ENCODE peak calls at places on chromosomes 7 and 10, in eight cellular contexts. T, H, J, M, Z, S, N and O are unnamed samples. For H3K9me3 and H3K36me3, the result is how much of the 10 kb centered on the place peaks cover.

GRCh38 chr10:129104266-129105045 is 362.6 kb upstream of the MGMT start:
- DNase-seq in M (peak), S (no peak), N (no peak), H (no peak), T (no peak), Z (peak), J (no peak), O (no peak)

GRCh38 chr7:116354171-116354545 is 143.8 kb downstream of the TES start:
- DNase-seq in M (peak), J (no peak), S (no peak), Z (peak), T (no peak), N (peak), H (no peak), O (no peak)

GRCh38 chr7:101902680-101903504 is 85.5 kb downstream of the CUX1 start:
- DNase-seq in J (no peak), M (no peak), Z (no peak), H (no peak), T (no peak), N (no peak), S (no peak), O (no peak)

GRCh38 chr10:8088504-8088903 is 34.0 kb downstream of the GATA3 start:
- DNase-seq in Z (no peak), J (no peak), T (no peak), S (no peak), M (no peak), N (no peak), H (no peak), O (no peak)

GRCh38 chr10:123870260-123870659 is 21.3 kb downstream of the CPXM2 start:
- DNase-seq in T (no peak), H (no peak), S (peak), N (peak), J (peak), Z (no peak), M (no peak), O (peak)

GRCh38 chr7:78215199-78215598 is 416.6 kb downstream of the PHTF2 start:
- DNase-seq in M (no peak), N (no peak), H (no peak), T (no peak), Z (no peak), S (no peak), J (no peak), O (no peak)

GRCh38 chr10:86064931-86065662 is 301.5 kb downstream of the GRID1 start:
- DNase-seq in H (no peak), J (no peak), M (no peak), Z (no peak), T (no peak), N (no peak), S (no peak), O (peak)

GRCh38 chr10:60032723-60033122 is 126.4 kb upstream of the CCDC6 start:
- DNase-seq in M (peak), H (peak), N (peak), Z (peak), T (peak), J (no peak), S (no peak), O (peak)

GRCh38 chr7:105896407-105896842 is 20.0 kb upstream of the ATXN7L1 start:
- DNase-seq in H (no peak), T (no peak), J (no peak), Z (no peak), N (peak), S (no peak), M (peak), O (no peak)

GRCh38 chr10:4470231-4470840 is 355.7 kb upstream of the AKR1E2 start:
- DNase-seq in N (peak), Z (peak), M (peak), J (no peak), T (no peak), S (no peak), H (no peak), O (no peak)

GRCh38 chr7:34162676-34163075 is 257.3 kb downstream of the BMPER start:
- DNase-seq in S (no peak), Z (no peak), H (no peak), T (no peak), J (no peak), N (no peak), M (no peak), O (no peak)

GRCh38 chr7:11170160-11170559 is 196.5 kb downstream of the PHF14 start:
- DNase-seq in T (no peak), J (no peak), M (no peak), Z (no peak), N (no peak), S (no peak), H (no peak), O (no peak)

GRCh38 chr7:157875230-157876179 is 538.7 kb downstream of the DNAJB6 start:
- DNase-seq in N (no peak), H (peak), M (no peak), T (peak), J (peak), Z (no peak), S (peak), O (peak)

GRCh38 chr7:119127706-119128105 is 903.2 kb downstream of the ANKRD7 start:
- DNase-seq in T (no peak), J (no peak), H (no peak), Z (no peak), N (no peak), M (no peak), S (no peak), O (no peak)

GRCh38 chr7:101273126-101273525 is 28.2 kb upstream of the FIS1 start:
- DNase-seq in N (no peak), H (no peak), S (no peak), M (no peak), J (no peak), Z (no peak), T (no peak), O (no peak)

GRCh38 chr7:137399827-137400823 is 56.6 kb upstream of the PTN start:
- DNase-seq in J (no peak), Z (peak), N (peak), H (no peak), T (no peak), S (no peak), M (peak), O (peak)

GRCh38 chr10:103042129-103042528 is 124.0 kb downstream of the CNNM2 start:
- DNase-seq in Z (no peak), M (no peak), H (no peak), T (no peak), N (no peak), S (peak), J (no peak), O (peak)

GRCh38 chr7:151447312-151447711 is 7.4 kb upstream of the CRYGN start:
- DNase-seq in N (no peak), H (no peak), M (no peak), J (no peak), Z (no peak), T (no peak), S (no peak), O (no peak)

GRCh38 chr10:87973635-87974034 is 110.2 kb downstream of the PTEN start:
- DNase-seq in H (no peak), Z (peak), S (no peak), J (no peak), N (peak), M (peak), T (no peak), O (no peak)

GRCh38 chr10:3719024-3719843 is 65.8 kb downstream of the KLF6 start:
- DNase-seq in T (no peak), N (no peak), Z (no peak), H (no peak), J (peak), S (no peak), M (no peak), O (no peak)

GRCh38 chr10:79103585-79103984 is 34.8 kb downstream of the ZMIZ1 start:
- DNase-seq in N (no peak), J (no peak), T (no peak), S (no peak), M (no peak), Z (no peak), H (no peak), O (no peak)

GRCh38 chr10:1643161-1643910 is 94.0 kb downstream of the ADARB2 start:
- DNase-seq in T (no peak), M (no peak), Z (no peak), H (peak), J (no peak), N (peak), S (peak), O (peak)

GRCh38 chr7:75596727-75597614 is 104.9 kb downstream of the SPDYE5 start:
- DNase-seq in N (no peak), J (no peak), H (no peak), M (no peak), T (no peak), Z (peak), S (no peak), O (no peak)

GRCh38 chr7:102433319-102434038 is at the start of gene ORAI2:
- DNase-seq in J (peak), T (no peak), Z (peak), S (peak), M (peak), N (peak), H (peak), O (peak)

GRCh38 chr7:92969061-92969460 is 132.7 kb upstream of the CDK6 start:
- DNase-seq in T (no peak), H (no peak), S (no peak), N (no peak), J (no peak), M (no peak), Z (no peak), O (no peak)

GRCh38 chr7:153858335-153858734 is 193.9 kb upstream of the DPP6 start:
- DNase-seq in Z (no peak), H (no peak), M (no peak), S (no peak), N (no peak), J (no peak), T (no peak), O (no peak)

GRCh38 chr10:58637372-58637771 is 124.7 kb downstream of the BICC1 start:
- DNase-seq in Z (no peak), M (peak), T (no peak), J (no peak), S (no peak), N (peak), H (no peak), O (no peak)

GRCh38 chr7:83663131-83663530 is 14.2 kb upstream of the SEMA3E start:
- DNase-seq in S (no peak), T (no peak), H (no peak), N (no peak), Z (no peak), J (peak), M (no peak), O (no peak)
- H3K9me3 ChIP-seq in S (under half), T (under half), H (under half), N (under half), Z (under half), J (under half), M (under half), O (under half)

GRCh38 chr10:74163313-74164068 is 12.5 kb downstream of the ADK start:
- DNase-seq in T (no peak), Z (no peak), M (peak), H (no peak), J (no peak), N (peak), S (no peak), O (no peak)

GRCh38 chr10:74167443-74167842 is 16.4 kb downstream of the ADK start:
- DNase-seq in M (no peak), N (no peak), S (no peak), Z (no peak), J (no peak), H (no peak), T (no peak), O (no peak)

GRCh38 chr10:74165530-74165901 is 14.5 kb downstream of the ADK start:
- DNase-seq in Z (peak), N (peak), M (peak), T (no peak), H (no peak), S (no peak), J (no peak), O (no peak)

GRCh38 chr10:74164641-74165529 is 13.9 kb downstream of the ADK start:
- DNase-seq in S (no peak), T (no peak), H (no peak), N (no peak), M (peak), J (no peak), Z (peak), O (no peak)
- H3K9ac ChIP-seq in S (no peak), T (no peak), H (no peak), N (no peak), M (no peak), J (no peak), Z (peak), O (no peak)

GRCh38 chr7:130956417-130957139 is 222.6 kb upstream of the KLF14 start:
- DNase-seq in H (no peak), M (peak), S (no peak), N (peak), Z (peak), J (no peak), T (no peak), O (no peak)
- H3K36me3 ChIP-seq in H (under half), M (under half), S (under half), N (half or more), Z (under half), J (under half), T (half or more), O (under half)

GRCh38 chr10:38043516-38043915 is 33.0 kb downstream of the ZNF33A start:
- DNase-seq in Z (no peak), M (no peak), N (no peak), T (no peak), H (no peak), J (no peak), S (no peak), O (no peak)

GRCh38 chr10:38047666-38048065 is 37.2 kb downstream of the ZNF33A start:
- DNase-seq in T (no peak), Z (peak), N (peak), M (no peak), J (no peak), S (no peak), H (no peak), O (no peak)

GRCh38 chr10:38050212-38050611 is 39.7 kb downstream of the ZNF33A start:
- DNase-seq in H (no peak), J (no peak), M (no peak), T (no peak), Z (no peak), N (no peak), S (no peak), O (no peak)

GRCh38 chr10:38045129-38045528 is 34.7 kb downstream of the ZNF33A start:
- DNase-seq in N (no peak), H (no peak), S (no peak), M (no peak), T (no peak), Z (no peak), J (no peak), O (no peak)
- H3K9me3 ChIP-seq in N (under half), H (under half), S (under half), M (under half), T (under half), Z (under half), J (under half), O (half or more)

DNA sequence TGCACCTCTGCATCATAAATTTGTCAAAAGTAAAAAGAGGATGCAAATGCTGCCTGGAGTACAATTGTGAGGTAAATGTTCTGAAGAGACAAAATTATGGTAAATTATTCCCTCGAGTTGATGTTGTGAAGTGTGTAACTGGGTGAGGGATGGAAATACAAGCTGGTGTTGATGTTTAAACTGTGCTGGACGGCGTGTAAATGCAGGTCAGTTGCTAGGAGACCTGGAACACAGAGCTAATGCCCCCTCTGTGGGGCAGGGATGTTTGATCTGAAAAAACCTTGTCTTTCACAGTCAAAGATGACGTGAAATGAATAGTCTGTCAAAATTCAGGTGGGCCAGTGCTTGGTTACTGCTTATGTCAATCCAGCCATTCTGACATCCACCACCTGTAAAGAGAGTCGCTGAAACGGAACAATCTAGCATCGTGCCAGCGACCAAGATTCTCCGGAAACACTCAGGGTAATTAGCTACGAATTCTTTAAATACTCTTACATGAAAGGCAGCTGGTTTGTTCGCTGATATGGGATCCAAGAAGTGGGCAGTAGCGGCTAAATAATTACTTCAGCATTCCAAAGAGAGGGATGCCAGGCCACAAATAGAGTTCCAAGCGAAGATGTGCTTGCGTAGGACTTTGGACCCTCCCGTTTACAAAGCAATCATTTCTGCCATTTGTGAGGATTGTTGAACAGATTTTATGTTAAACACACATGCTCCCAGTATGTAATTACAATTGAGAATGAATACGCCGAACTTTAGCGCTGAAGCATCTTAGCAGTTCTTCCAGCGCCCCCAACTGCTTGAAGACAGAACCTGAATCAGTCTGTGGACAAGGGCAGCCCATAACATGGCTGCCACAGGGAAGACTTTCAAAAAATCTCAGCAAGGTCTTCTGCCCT is 7.4 kb upstream of the ASB4 start:
- DNase-seq in T (no peak), J (no peak), Z (peak), S (no peak), H (no peak), N (peak), M (peak), O (peak)
- H3K9ac ChIP-seq in T (no peak), J (peak), Z (no peak), S (no peak), H (no peak), N (no peak), M (no peak), O (no peak)

GRCh38 chr10:119671381-119671780 is 20.2 kb downstream of the BAG3 start:
- DNase-seq in N (no peak), T (no peak), M (no peak), J (no peak), S (no peak), Z (no peak), H (no peak), O (no peak)

GRCh38 chr10:119670717-119671116 is 19.5 kb downstream of the BAG3 start:
- DNase-seq in H (no peak), N (peak), S (no peak), T (no peak), J (no peak), Z (peak), M (no peak), O (no peak)

GRCh38 chr10:119673271-119673670 is 22.1 kb downstream of the BAG3 start:
- DNase-seq in N (no peak), H (no peak), S (no peak), J (no peak), Z (no peak), M (no peak), T (no peak), O (no peak)

GRCh38 chr10:119669975-119670640 is 18.9 kb downstream of the BAG3 start:
- DNase-seq in Z (no peak), T (no peak), M (no peak), J (peak), S (no peak), H (no peak), N (no peak), O (no peak)

DNA sequence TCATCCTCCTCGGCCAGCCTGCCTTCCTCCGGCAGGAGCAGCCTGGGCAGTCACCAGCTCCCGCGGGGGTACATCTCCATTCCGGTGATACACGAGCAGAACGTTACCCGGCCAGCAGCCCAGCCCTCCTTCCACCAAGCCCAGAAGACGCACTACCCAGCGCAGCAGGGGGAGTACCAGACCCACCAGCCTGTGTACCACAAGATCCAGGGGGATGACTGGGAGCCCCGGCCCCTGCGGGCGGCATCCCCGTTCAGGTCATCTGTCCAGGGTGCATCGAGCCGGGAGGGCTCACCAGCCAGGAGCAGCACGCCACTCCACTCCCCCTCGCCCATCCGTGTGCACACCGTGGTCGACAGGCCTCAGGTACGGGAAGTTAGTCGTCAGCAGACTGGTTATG is 21.1 kb downstream of the BAG3 start:
- DNase-seq in Z (no peak), M (no peak), S (no peak), N (no peak), H (no peak), T (no peak), J (no peak), O (no peak)
- H3K36me3 ChIP-seq in Z (half or more), M (under half), S (under half), N (half or more), H (half or more), T (half or more), J (half or more), O (half or more)

DNA sequence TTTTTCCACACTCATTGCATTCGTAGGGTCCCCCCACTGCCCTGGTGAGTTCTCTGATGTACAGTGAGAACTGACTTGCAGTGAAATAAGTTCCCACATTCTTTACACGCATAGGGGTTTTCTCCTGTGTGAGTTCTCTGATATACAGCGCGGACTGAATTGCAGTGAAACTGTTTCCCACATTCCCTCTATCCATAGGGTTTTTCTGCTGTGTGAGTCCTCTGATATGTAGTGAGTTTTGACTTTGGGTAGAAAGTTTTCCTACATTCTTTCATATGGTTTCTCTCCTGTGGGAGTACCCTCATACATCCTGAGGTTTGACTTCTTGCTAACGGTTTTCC is 147.0 kb downstream of the GLRX3 start:
- DNase-seq in Z (no peak), J (no peak), S (no peak), H (no peak), N (no peak), M (no peak), T (no peak), O (no peak)
- H3K9me3 ChIP-seq in Z (under half), J (half or more), S (half or more), H (under half), N (half or more), M (under half), T (under half), O (half or more)

DNA sequence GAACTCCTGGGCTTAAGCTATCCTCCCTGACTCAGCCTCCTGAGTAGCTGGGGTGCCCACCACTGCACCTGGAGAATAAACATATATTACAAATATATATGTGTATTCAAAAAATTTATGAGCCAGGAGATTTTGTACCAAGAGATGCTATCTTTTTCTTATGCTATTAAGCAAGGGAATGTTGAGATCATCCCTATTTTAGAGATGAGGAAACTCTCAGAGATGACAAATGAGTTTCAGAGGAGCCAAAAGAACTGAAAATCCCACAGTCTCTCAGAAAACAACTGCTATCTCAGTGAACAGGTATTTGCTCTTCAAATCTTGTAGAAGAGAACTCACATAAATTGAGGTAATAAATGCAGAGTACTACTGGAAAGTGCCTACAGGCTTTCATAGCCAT is 29.6 kb upstream of the ANAPC16 start:
- DNase-seq in S (no peak), Z (peak), M (no peak), J (no peak), T (no peak), H (no peak), N (peak), O (no peak)
- H3K9ac ChIP-seq in S (no peak), Z (no peak), M (no peak), J (peak), T (no peak), H (no peak), N (peak), O (no peak)